ENCODE peak calls at places on chromosomes 16 and 17, in ten cellular contexts. I is NB4, H is vagina, E is stomach, C is GM12891, F is IMR-90, V is HCT116, X is lower leg skin, U is K562, N is A549. T is an unnamed sample.

GRCh38 chr16:23572394-23572793 is 14.9 kb downstream of the UBFD1 start:
- DNase-seq in H (no peak), I (no peak), V (no peak), N (no peak), E (no peak), C (no peak), F (no peak), U (no peak), X (no peak), T (no peak)

GRCh38 chr16:29809031-29809747 is 2.8 kb upstream of the PRRT2 start:
- DNase-seq in E (no peak), I (no peak), N (no peak), V (no peak), C (no peak), F (no peak), H (no peak), X (no peak), U (no peak), T (no peak)

GRCh38 chr17:46208997-46209396 is 15.8 kb upstream of the KANSL1 start:
- DNase-seq in I (no peak), C (no peak), V (no peak), E (no peak), U (no peak), H (no peak), X (no peak), N (no peak), F (no peak), T (no peak)

GRCh38 chr16:46972971-46973456 is 460 bp downstream of the DNAJA2 start:
- DNase-seq in V (no peak), U (peak), H (no peak), N (no peak), I (peak), C (no peak), E (peak), X (peak), F (no peak), T (peak)

GRCh38 chr16:57809843-57810196 is 7.5 kb upstream of the KIFC3 start:
- DNase-seq in E (no peak), I (no peak), C (no peak), H (no peak), N (no peak), X (no peak), U (no peak), F (no peak), V (no peak), T (no peak)

GRCh38 chr17:1373710-1374237 is 26.2 kb downstream of the YWHAE start:
- DNase-seq in U (no peak), N (no peak), C (no peak), H (no peak), I (no peak), V (no peak), E (no peak), X (no peak), F (no peak), T (no peak)

GRCh38 chr16:5865231-5865630 is 767.6 kb upstream of the EEF2KMT start:
- DNase-seq in U (no peak), C (no peak), X (peak), N (no peak), I (no peak), F (no peak), E (no peak), V (no peak), H (no peak), T (no peak)

GRCh38 chr16:9603316-9603715 is 511.9 kb downstream of the HAPSTR1 start:
- DNase-seq in N (no peak), V (no peak), U (no peak), H (no peak), E (no peak), X (no peak), C (no peak), F (no peak), I (no peak), T (no peak)

GRCh38 chr17:1058423-1059130 is 61.6 kb downstream of the TIMM22 start:
- DNase-seq in U (peak), X (no peak), H (no peak), C (no peak), F (peak), I (peak), V (peak), E (peak), N (peak), T (peak)

GRCh38 chr16:84791088-84791487 is 28.7 kb upstream of the CRISPLD2 start:
- DNase-seq in V (no peak), H (no peak), C (no peak), N (no peak), I (no peak), E (no peak), F (peak), X (no peak), U (no peak), T (no peak)

GRCh38 chr16:88358033-88358481 is 24.7 kb upstream of the ZNF469 start:
- DNase-seq in H (no peak), C (no peak), U (no peak), I (peak), N (no peak), F (no peak), X (no peak), V (no peak), E (no peak), T (no peak)

GRCh38 chr16:15509051-15509592 is 74.7 kb downstream of the BMERB1 start:
- DNase-seq in X (no peak), V (no peak), U (peak), E (no peak), H (no peak), F (no peak), C (no peak), I (no peak), N (no peak), T (no peak)

GRCh38 chr17:44794699-44795413 is 35.2 kb downstream of the GJC1 start:
- DNase-seq in U (peak), N (peak), V (peak), H (no peak), I (peak), X (peak), C (no peak), E (no peak), F (peak), T (peak)

GRCh38 chr16:31745900-31746299 is 127.7 kb upstream of the ZNF267 start:
- DNase-seq in C (no peak), U (no peak), N (no peak), I (no peak), V (no peak), F (no peak), E (no peak), X (no peak), H (no peak), T (no peak)

GRCh38 chr16:87351320-87351698 is 32.3 kb downstream of the FBXO31 start:
- DNase-seq in F (no peak), U (no peak), C (no peak), V (no peak), X (no peak), H (no peak), E (no peak), N (no peak), I (no peak), T (no peak)

GRCh38 chr16:50612849-50613198 is 64.6 kb downstream of the NKD1 start:
- DNase-seq in E (no peak), H (no peak), V (no peak), U (no peak), I (no peak), C (no peak), N (no peak), F (no peak), X (no peak), T (no peak)

GRCh38 chr17:31275126-31275525 is 21.9 kb downstream of the OMG start:
- DNase-seq in V (no peak), E (no peak), C (no peak), I (no peak), N (no peak), H (no peak), X (no peak), U (no peak), F (peak), T (no peak)

GRCh38 chr16:23857256-23857891 is 21.6 kb downstream of the PRKCB start:
- DNase-seq in V (no peak), C (no peak), H (no peak), E (no peak), N (no peak), X (no peak), F (no peak), U (no peak), I (no peak), T (no peak)

GRCh38 chr17:71081666-71082065 is 912.3 kb downstream of the KCNJ2 start:
- DNase-seq in X (no peak), V (no peak), H (no peak), F (no peak), E (no peak), I (no peak), N (no peak), C (no peak), U (no peak), T (no peak)

GRCh38 chr16:20673882-20674683 is 23.4 kb downstream of the ACSM1 start:
- DNase-seq in V (no peak), I (peak), X (no peak), F (no peak), N (no peak), C (no peak), U (peak), E (no peak), H (no peak), T (no peak)

GRCh38 chr17:61927211-61928100 is at the start of gene INTS2:
- DNase-seq in U (peak), X (peak), H (no peak), I (peak), N (peak), E (peak), C (peak), F (peak), V (peak), T (peak)

GRCh38 chr16:46926470-46927225 is 42.5 kb downstream of the GPT2 start:
- DNase-seq in I (no peak), E (no peak), H (no peak), V (no peak), N (no peak), C (no peak), U (no peak), F (no peak), X (no peak), T (no peak)

DNA sequence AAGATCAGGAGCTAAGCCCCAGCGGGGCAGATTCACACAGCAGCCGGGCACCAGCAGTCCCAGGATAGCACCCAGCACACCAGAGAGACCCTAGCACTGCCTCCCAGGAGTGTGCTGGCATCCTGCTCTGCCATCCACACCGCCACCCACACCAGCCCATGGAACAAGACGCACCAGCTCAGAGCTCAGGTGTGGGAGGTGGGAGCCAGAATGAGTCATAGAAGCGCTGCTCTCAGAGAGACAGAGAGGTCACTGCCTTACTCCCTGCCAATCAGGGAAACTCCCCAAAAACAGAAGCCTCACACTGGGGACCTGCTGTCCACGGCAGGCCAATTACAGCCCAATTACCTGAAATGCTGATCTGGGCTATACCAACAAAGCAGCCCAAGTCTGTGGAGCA is 64.9 kb downstream of the CDYL2 start:
- DNase-seq in U (no peak), I (no peak), V (no peak), E (no peak), N (no peak), F (no peak), C (no peak), X (no peak), H (no peak), T (no peak)
- TF ChIP-seq POLR2A in U (no peak), I (no peak), V (no peak), E (no peak), N (no peak), F (no peak), C (no peak), X (no peak), H (no peak), T (no peak)

GRCh38 chr17:6592193-6592592 is 35.8 kb upstream of the PITPNM3 start:
- DNase-seq in N (peak), I (no peak), E (no peak), H (no peak), U (no peak), X (no peak), V (no peak), F (peak), C (no peak), T (no peak)
- TF ChIP-seq POLR2A in N (no peak), I (no peak), E (no peak), H (no peak), U (no peak), X (no peak), V (no peak), F (no peak), C (no peak), T (no peak)

GRCh38 chr16:10923146-10923649 is 19.1 kb downstream of the DEXI start:
- DNase-seq in N (no peak), F (no peak), H (no peak), V (no peak), C (no peak), I (no peak), E (no peak), U (no peak), X (no peak), T (no peak)
- TF ChIP-seq POLR2A in N (no peak), F (no peak), H (no peak), V (no peak), C (no peak), I (no peak), E (no peak), U (no peak), X (no peak), T (no peak)

GRCh38 chr16:2037631-2038358 is 9.8 kb downstream of the NTHL1 start:
- DNase-seq in F (no peak), U (no peak), C (no peak), E (no peak), X (no peak), H (no peak), V (no peak), N (no peak), I (no peak), T (no peak)

GRCh38 chr16:2034695-2035430 is 8.2 kb downstream of the NHERF2 start:
- DNase-seq in V (no peak), E (no peak), U (no peak), F (no peak), N (no peak), H (no peak), I (no peak), X (no peak), C (no peak), T (no peak)

GRCh38 chr16:2036200-2036966 is 9.7 kb downstream of the NHERF2 start:
- DNase-seq in U (no peak), F (no peak), I (no peak), E (no peak), H (no peak), V (no peak), N (no peak), X (no peak), C (no peak), T (no peak)

GRCh38 chr16:2037115-2037514 is 10.4 kb downstream of the NHERF2 start:
- DNase-seq in U (no peak), F (no peak), N (no peak), V (no peak), H (no peak), C (no peak), X (no peak), E (no peak), I (no peak), T (no peak)

GRCh38 chr16:2035431-2036199 is 8.9 kb downstream of the NHERF2 start:
- DNase-seq in F (peak), I (no peak), N (peak), E (peak), C (no peak), X (no peak), H (no peak), U (no peak), V (no peak), T (peak)
- TF ChIP-seq POLR2A in F (no peak), I (no peak), N (peak), E (no peak), C (no peak), X (no peak), H (no peak), U (no peak), V (no peak), T (no peak)

GRCh38 chr17:79932446-79932845 is 93.2 kb upstream of the CBX4 start:
- DNase-seq in U (no peak), E (no peak), X (no peak), I (no peak), H (no peak), N (no peak), C (no peak), F (no peak), V (no peak), T (no peak)

GRCh38 chr17:79930786-79931516 is 91.7 kb upstream of the CBX4 start:
- DNase-seq in F (no peak), N (no peak), V (no peak), X (no peak), I (no peak), U (no peak), E (no peak), C (no peak), H (no peak), T (no peak)

GRCh38 chr17:79930077-79930785 is 91.0 kb upstream of the CBX4 start:
- DNase-seq in H (no peak), N (no peak), U (no peak), V (no peak), X (no peak), C (no peak), F (no peak), E (no peak), I (no peak), T (no peak)

GRCh38 chr17:79932907-79933306 is 93.7 kb upstream of the CBX4 start:
- DNase-seq in U (no peak), C (no peak), E (no peak), X (no peak), H (no peak), I (no peak), N (no peak), F (no peak), V (no peak), T (no peak)

DNA sequence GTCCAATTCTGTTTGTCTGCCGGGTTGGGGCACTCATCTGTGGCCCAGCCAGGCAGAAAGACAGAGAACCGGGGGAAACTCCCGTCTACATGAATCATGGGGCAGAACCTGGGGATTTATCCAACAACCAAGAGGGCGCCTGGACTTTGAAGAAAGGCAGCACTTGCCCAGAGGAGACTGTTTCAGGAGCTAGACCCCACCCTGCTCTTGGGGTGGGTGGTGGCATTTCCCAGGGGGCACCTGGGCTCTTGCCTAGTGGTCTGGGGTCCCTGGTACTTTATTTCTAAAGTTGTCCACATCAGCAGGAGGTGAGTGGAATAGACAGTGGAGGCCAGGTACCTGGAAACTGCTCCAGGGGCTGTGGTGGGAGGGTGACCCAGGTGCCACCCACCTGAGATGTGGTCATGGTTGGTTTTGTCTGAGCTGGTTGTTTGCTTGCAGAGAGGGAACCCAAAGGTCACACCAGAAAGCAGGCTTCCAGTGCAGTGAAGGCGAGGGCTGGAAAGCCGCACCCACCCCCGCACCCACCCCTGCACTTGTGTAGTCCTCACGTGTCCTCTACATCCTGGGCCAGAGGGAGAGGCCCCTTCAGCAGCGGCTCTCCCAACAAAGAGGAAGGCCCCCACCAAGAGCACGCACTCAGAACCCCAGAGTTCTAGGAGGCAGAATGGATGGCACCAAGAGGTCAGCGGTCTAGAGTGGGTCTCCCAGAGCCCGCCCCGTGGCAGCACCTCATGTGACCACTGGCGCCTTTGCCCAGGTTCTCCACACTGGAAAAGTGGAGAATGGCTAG is 92.5 kb upstream of the CBX4 start:
- DNase-seq in U (no peak), V (no peak), F (peak), E (no peak), X (no peak), N (no peak), I (no peak), H (no peak), C (no peak), T (peak)
- TF ChIP-seq POLR2A in U (no peak), V (no peak), F (no peak), E (no peak), X (no peak), N (no peak), I (no peak), H (no peak), C (no peak), T (no peak)

GRCh38 chr17:42562845-42563509 is 1.0 kb downstream of the COASY start:
- DNase-seq in N (no peak), U (peak), E (no peak), F (peak), H (no peak), X (no peak), C (no peak), V (no peak), I (peak), T (no peak)
- TF ChIP-seq POLR2A in N (no peak), U (no peak), E (no peak), F (no peak), H (no peak), X (no peak), C (no peak), V (no peak), I (no peak), T (no peak)

DNA sequence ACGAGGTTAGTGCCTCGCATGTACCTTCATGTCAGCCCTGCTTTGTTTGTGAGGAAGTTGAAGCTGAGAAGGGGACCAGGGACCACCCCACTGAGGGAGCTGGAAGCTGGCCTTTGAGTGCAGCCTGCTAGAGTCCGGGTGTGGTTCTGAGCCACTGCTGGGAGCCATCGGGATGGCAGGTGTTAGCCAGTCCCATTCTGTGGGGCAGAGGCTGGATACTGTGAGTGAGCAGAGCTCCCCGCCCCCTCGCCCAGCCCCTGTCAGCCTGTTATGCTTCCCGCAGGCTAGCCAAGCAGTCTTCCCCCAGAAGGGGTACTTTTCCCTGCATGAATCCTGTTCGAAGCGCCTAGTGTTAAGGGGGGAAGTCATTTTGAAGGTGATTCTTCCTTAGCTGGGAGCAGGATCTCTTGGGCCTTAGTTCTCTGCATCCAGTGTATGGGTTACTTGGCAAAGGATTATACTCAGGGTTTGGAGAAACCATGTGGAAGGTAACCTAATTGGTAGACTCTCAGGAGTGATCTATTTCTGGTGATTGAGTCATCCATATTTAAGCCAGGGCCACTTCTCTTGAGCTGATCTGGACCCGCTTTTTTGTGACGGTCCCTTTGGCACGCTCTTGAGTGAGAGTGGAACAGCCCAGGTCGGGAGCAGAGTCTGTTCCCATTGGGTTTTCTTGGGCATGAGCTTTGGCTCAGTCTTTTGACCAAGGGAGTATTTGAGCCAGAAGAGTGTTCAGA is 23.8 kb downstream of the AKAP1 start:
- DNase-seq in I (no peak), E (no peak), F (no peak), H (no peak), N (no peak), C (no peak), X (no peak), U (no peak), V (no peak), T (no peak)
- TF ChIP-seq POLR2A in I (no peak), E (no peak), F (no peak), H (no peak), N (no peak), C (no peak), X (no peak), U (no peak), V (no peak), T (no peak)

GRCh38 chr16:67009158-67009557 is 19.8 kb upstream of the CBFB start:
- DNase-seq in E (no peak), V (no peak), N (no peak), C (no peak), F (no peak), U (no peak), H (no peak), X (no peak), I (no peak), T (no peak)
- TF ChIP-seq POLR2A in E (no peak), V (no peak), N (no peak), C (no peak), F (no peak), U (no peak), H (no peak), X (no peak), I (no peak), T (no peak)

DNA sequence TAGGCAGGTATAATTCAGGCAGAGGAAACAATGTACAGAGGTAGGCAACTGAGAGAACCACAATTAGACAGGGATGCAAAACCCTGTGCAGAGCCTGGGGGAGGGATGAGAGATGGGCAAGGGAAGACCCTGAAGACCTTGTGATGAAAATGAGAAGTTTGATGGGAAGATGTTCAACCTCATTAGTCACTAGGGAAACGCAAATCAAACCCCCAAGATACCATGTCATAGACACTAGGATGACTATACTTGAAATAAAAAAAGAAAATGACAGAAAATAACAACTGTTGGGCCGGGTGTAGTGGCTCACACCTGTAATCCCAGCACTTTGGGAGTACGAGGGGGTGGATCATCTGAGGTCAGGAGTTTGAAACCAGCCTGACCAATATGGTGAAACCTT is 813.1 kb downstream of the CDH11 start:
- DNase-seq in H (no peak), X (no peak), U (no peak), C (no peak), F (no peak), N (no peak), V (no peak), E (no peak), I (no peak), T (no peak)
- TF ChIP-seq POLR2A in H (no peak), X (no peak), U (no peak), C (no peak), F (no peak), N (no peak), V (no peak), E (no peak), I (no peak), T (no peak)

GRCh38 chr16:2883027-2883846 is at the start of gene FLYWCH2:
- DNase-seq in U (peak), N (peak), H (no peak), V (peak), C (peak), I (peak), E (peak), F (peak), X (peak), T (peak)
- TF ChIP-seq POLR2A in U (peak), N (peak), H (no peak), V (peak), C (peak), I (peak), E (no peak), F (peak), X (no peak), T (peak)